ENCODE peak calls at places on chromosomes 1 and 21, in five cellular contexts. K is hepatocyte, V is A549, C is Panc1, H is fibroblast of lung. M is an unnamed sample. For H3K4me1, the result is how much of the 10 kb centered on the place peaks cover.

GRCh38 chr1:161139765-161140164 is 7.3 kb upstream of the DEDD start:
- DNase-seq in V (peak), C (no peak), K (peak), H (peak), M (no peak)

GRCh38 chr1:11780380-11781147 is 18.6 kb downstream of the C1orf167 start:
- DNase-seq in H (no peak), V (no peak), C (no peak), K (no peak), M (no peak)

GRCh38 chr1:20440785-20441200 is 45.2 kb downstream of the CAMK2N1 start:
- DNase-seq in K (peak), H (peak), V (peak), C (no peak), M (peak)

GRCh38 chr1:41656088-41656487 is 171.6 kb upstream of the EDN2 start:
- DNase-seq in K (no peak), V (no peak), C (no peak), H (no peak), M (no peak)

GRCh38 chr1:151175910-151176309 is at the start of gene TMOD4:
- DNase-seq in K (peak), H (peak), C (no peak), V (peak), M (no peak)

GRCh38 chr21:29299046-29299905 is 554 bp downstream of the BACH1 start:
- DNase-seq in K (peak), V (peak), C (no peak), H (peak), M (peak)

GRCh38 chr1:227245613-227246320 is 72.5 kb downstream of the CDC42BPA start:
- DNase-seq in H (no peak), V (no peak), K (no peak), C (no peak), M (no peak)

GRCh38 chr1:112803906-112804762 is 89.0 kb upstream of the PPM1J start:
- DNase-seq in K (peak), V (peak), C (peak), H (peak), M (peak)

GRCh38 chr1:221809101-221810029 is 67.5 kb upstream of the DUSP10 start:
- DNase-seq in K (no peak), V (no peak), H (peak), C (no peak), M (no peak)

GRCh38 chr1:203593723-203594122 is 32.9 kb upstream of the ATP2B4 start:
- DNase-seq in C (no peak), H (peak), K (peak), V (peak), M (peak)

GRCh38 chr1:161084205-161084988 is 5.0 kb downstream of the NECTIN4 start:
- DNase-seq in K (peak), C (no peak), H (peak), V (no peak), M (no peak)

GRCh38 chr1:85692730-85693314 is 15.4 kb downstream of the ZNHIT6 start:
- DNase-seq in H (peak), C (peak), K (peak), V (peak), M (no peak)

GRCh38 chr1:83508485-83509151 is 490.3 kb downstream of the TTLL7 start:
- DNase-seq in C (no peak), K (peak), H (peak), V (no peak), M (peak)

GRCh38 chr1:197659175-197659574 is 116.1 kb downstream of the DENND1B start:
- DNase-seq in K (no peak), H (no peak), V (no peak), C (no peak), M (no peak)

GRCh38 chr1:55055951-55056631 is 16.7 kb downstream of the PCSK9 start:
- DNase-seq in C (no peak), H (no peak), K (no peak), V (no peak), M (no peak)

GRCh38 chr1:109796484-109797305 is 33.0 kb upstream of the EPS8L3 start:
- DNase-seq in K (no peak), C (no peak), V (no peak), H (peak), M (no peak)

GRCh38 chr21:39451332-39452206 is at the start of gene SH3BGR:
- DNase-seq in V (no peak), H (no peak), K (no peak), C (no peak), M (no peak)

GRCh38 chr1:84272401-84272800 is 29.1 kb upstream of the SAMD13 start:
- DNase-seq in K (peak), H (no peak), C (no peak), V (no peak), M (no peak)

GRCh38 chr21:32021319-32022027 is 148.7 kb downstream of the HUNK start:
- DNase-seq in K (peak), V (no peak), C (no peak), H (no peak), M (no peak)

GRCh38 chr1:234554478-234555311 is 55.3 kb downstream of the IRF2BP2 start:
- DNase-seq in H (peak), C (no peak), K (no peak), V (no peak), M (no peak)

GRCh38 chr21:34812510-34813265 is 143.9 kb downstream of the CLIC6 start:
- DNase-seq in C (peak), V (peak), H (peak), K (peak), M (no peak)

GRCh38 chr1:97783762-97784161 is 137.1 kb downstream of the DPYD start:
- DNase-seq in H (no peak), V (no peak), C (no peak), K (no peak), M (no peak)

GRCh38 chr1:225896937-225897549 is 8.1 kb upstream of the LEFTY1 start:
- DNase-seq in H (no peak), K (peak), C (no peak), V (peak), M (peak)

GRCh38 chr1:47624531-47624930 is 186.7 kb downstream of the FOXD2 start:
- DNase-seq in C (no peak), H (no peak), V (no peak), K (peak), M (no peak)

GRCh38 chr1:1609822-1610485 is 5.3 kb upstream of the MIB2 start:
- DNase-seq in V (no peak), H (no peak), C (no peak), K (no peak), M (no peak)

GRCh38 chr1:224629965-224630364 is 13.8 kb downstream of the CNIH3 start:
- DNase-seq in H (no peak), K (no peak), C (no peak), V (no peak), M (no peak)

GRCh38 chr1:224632381-224632871 is 16.3 kb downstream of the CNIH3 start:
- DNase-seq in C (no peak), V (no peak), K (no peak), H (peak), M (no peak)

GRCh38 chr1:224635356-224635755 is 19.2 kb downstream of the CNIH3 start:
- DNase-seq in K (peak), H (peak), V (no peak), C (no peak), M (no peak)

GRCh38 chr1:224632921-224633321 is 16.8 kb downstream of the CNIH3 start:
- DNase-seq in C (no peak), K (no peak), H (no peak), V (no peak), M (no peak)

GRCh38 chr1:224631471-224632105 is 15.5 kb downstream of the CNIH3 start:
- DNase-seq in H (no peak), K (no peak), C (no peak), V (no peak), M (no peak)
- H3K4me1 ChIP-seq in H (under half), K (under half), C (under half), V (under half), M (under half)

GRCh38 chr21:42769183-42769819 is 110.0 kb downstream of the WDR4 start:
- DNase-seq in V (no peak), H (no peak), C (no peak), K (no peak), M (no peak)
- H3K4me3 ChIP-seq in V (no peak), H (no peak), C (no peak), K (no peak), M (no peak)

DNA sequence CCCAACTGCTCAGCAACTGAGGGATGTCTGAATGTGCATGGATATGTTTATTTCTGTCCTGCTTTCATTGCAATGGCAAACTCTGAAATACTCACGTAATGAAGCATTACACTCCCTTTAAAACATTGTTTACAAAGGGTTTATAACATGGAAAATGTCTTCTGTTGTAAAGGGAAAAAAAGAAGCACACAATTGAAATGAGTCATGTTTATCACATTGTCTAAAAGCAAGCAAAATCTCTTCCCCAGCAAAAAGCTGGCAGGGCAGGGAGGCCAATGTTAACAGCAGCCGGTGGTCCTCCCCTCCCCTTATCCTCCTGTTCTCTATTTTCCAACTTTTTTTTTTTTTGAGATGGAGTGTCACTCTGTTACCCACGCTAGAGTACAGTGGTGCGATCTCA is 3.9 kb upstream of the EFNA1 start:
- DNase-seq in K (peak), V (peak), H (no peak), C (no peak), M (no peak)
- H3K27ac ChIP-seq in K (peak), V (peak), H (no peak), C (no peak), M (no peak)

DNA sequence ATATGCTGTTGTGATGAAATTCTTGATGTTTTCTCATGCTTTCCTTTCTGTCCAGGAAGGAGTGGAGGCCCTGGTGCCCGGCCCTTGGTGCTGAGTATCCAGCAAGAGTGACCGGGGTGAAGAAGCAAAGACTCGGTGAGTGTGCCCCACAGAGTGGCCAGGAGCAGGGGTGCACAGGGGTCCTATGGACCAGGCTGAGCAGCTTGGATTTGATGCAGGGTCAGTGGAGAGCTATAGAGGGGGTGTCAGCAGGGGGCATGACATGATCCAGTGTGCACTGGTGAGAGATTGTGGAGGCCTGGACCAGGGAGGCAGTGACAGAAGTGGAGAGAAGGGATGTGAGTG is 7.4 kb downstream of the PTPRF start:
- DNase-seq in K (no peak), H (no peak), V (no peak), C (no peak), M (no peak)
- H3K4me1 ChIP-seq in K (under half), H (under half), V (under half), C (under half), M (under half)

GRCh38 chr1:38045431-38046332 is 911 bp downstream of the POU3F1 start:
- DNase-seq in K (no peak), H (peak), V (peak), C (no peak), M (no peak)
- H3K4me3 ChIP-seq in K (no peak), H (no peak), V (peak), C (no peak), M (peak)

M was measured in effector memory CD4-positive, alpha-beta T cell.